ENCODE peak calls at places on chromosomes 4 and X, in eight cellular contexts. L is gastrocnemius medialis, H is left lung, I is mesothelial cell of epicardium, B is progenitor cell of endocrine pancreas, A is kidney epithelial cell, Q is ovary, K is MCF 10A. F is an unnamed sample.

GRCh38 chr4:42404001-42404400 is 6.7 kb downstream of the SHISA3 start:
- DNase-seq in H (no peak), Q (no peak), K (no peak), A (no peak), B (no peak), I (no peak), L (no peak), F (no peak)

GRCh38 chrX:132022115-132022862 is 813 bp upstream of the STK26 start:
- DNase-seq in H (no peak), I (no peak), L (no peak), A (no peak), Q (no peak), K (peak), B (no peak), F (peak)

GRCh38 chr4:108683479-108683878 is 33.1 kb downstream of the OSTC start:
- DNase-seq in B (no peak), A (no peak), L (no peak), H (no peak), Q (no peak), I (no peak), K (peak), F (no peak)

GRCh38 chr4:76811604-76812412 is 86.1 kb downstream of the SOWAHB start:
- DNase-seq in A (no peak), K (no peak), L (no peak), B (no peak), H (no peak), Q (peak), I (no peak), F (no peak)

GRCh38 chr4:82786004-82786400 is 12.6 kb downstream of the SCD5 start:
- DNase-seq in A (no peak), H (no peak), K (no peak), I (no peak), B (no peak), L (no peak), Q (no peak), F (no peak)

GRCh38 chrX:13220916-13221315 is 98.9 kb downstream of the ATXN3L start:
- DNase-seq in H (no peak), L (no peak), I (no peak), B (no peak), K (peak), Q (no peak), A (peak), F (no peak)

GRCh38 chrX:10471426-10471825 is 149.0 kb downstream of the MID1 start:
- DNase-seq in L (no peak), H (no peak), Q (no peak), K (no peak), B (no peak), I (no peak), A (no peak), F (no peak)

GRCh38 chr4:7861440-7861881 is 78.2 kb downstream of the AFAP1 start:
- DNase-seq in H (no peak), A (no peak), B (no peak), I (no peak), L (no peak), K (peak), Q (no peak), F (no peak)

GRCh38 chr4:98260047-98260578 is 1.1 kb upstream of the RAP1GDS1 start:
- DNase-seq in A (no peak), I (peak), Q (peak), H (no peak), L (peak), K (no peak), B (peak), F (peak)

GRCh38 chr4:165152527-165152926 is 39.9 kb upstream of the TMEM192 start:
- DNase-seq in I (no peak), A (no peak), L (no peak), H (no peak), Q (no peak), B (no peak), K (no peak), F (no peak)

GRCh38 chr4:56038763-56039162 is 90.0 kb downstream of the CEP135 start:
- DNase-seq in A (no peak), L (no peak), I (no peak), K (no peak), Q (no peak), B (no peak), H (no peak), F (no peak)

GRCh38 chr4:123785515-123785914 is 388.9 kb downstream of the SPRY1 start:
- DNase-seq in I (no peak), L (peak), K (peak), B (no peak), A (peak), H (no peak), Q (peak), F (peak)

GRCh38 chr4:83118869-83119268 is 4.3 kb upstream of the PLAC8 start:
- DNase-seq in A (no peak), I (no peak), K (no peak), Q (no peak), L (no peak), B (no peak), H (no peak), F (no peak)

GRCh38 chr4:165410214-165410613 is 31.4 kb downstream of the CPE start:
- DNase-seq in Q (no peak), K (no peak), L (no peak), A (no peak), B (no peak), I (no peak), H (no peak), F (no peak)

GRCh38 chrX:97984641-97985040 is 1100.9 kb downstream of the RPA4 start:
- DNase-seq in Q (no peak), A (no peak), K (peak), L (no peak), B (no peak), I (no peak), H (no peak), F (no peak)

GRCh38 chr4:151644625-151645024 is 116.2 kb downstream of the GATB start:
- DNase-seq in I (no peak), A (no peak), B (peak), L (no peak), K (peak), H (no peak), Q (no peak), F (no peak)

GRCh38 chr4:173835863-173836262 is 305.8 kb upstream of the HAND2 start:
- DNase-seq in K (peak), I (no peak), Q (no peak), L (no peak), B (no peak), H (no peak), A (no peak), F (peak)

GRCh38 chrX:48498374-48498809 is 10.4 kb upstream of the PORCN start:
- DNase-seq in A (peak), Q (no peak), I (no peak), K (peak), B (no peak), H (no peak), L (no peak), F (no peak)

GRCh38 chr4:77268108-77268507 is 111.1 kb downstream of the CCNG2 start:
- DNase-seq in A (no peak), H (no peak), I (no peak), K (no peak), B (no peak), L (no peak), Q (no peak), F (no peak)

GRCh38 chr4:10186228-10187214 is 69.9 kb upstream of the WDR1 start:
- DNase-seq in L (no peak), A (no peak), K (peak), B (no peak), Q (no peak), H (no peak), I (no peak), F (no peak)

GRCh38 chr4:10196191-10196590 is 79.6 kb upstream of the WDR1 start:
- DNase-seq in H (no peak), K (no peak), A (no peak), B (no peak), Q (no peak), L (no peak), I (no peak), F (no peak)

GRCh38 chr4:10197952-10198351 is 81.4 kb upstream of the WDR1 start:
- DNase-seq in H (no peak), K (no peak), L (no peak), B (no peak), A (no peak), I (no peak), Q (no peak), F (no peak)

GRCh38 chr4:10188400-10189004 is 71.9 kb upstream of the WDR1 start:
- DNase-seq in I (no peak), Q (no peak), B (no peak), K (no peak), A (no peak), L (no peak), H (no peak), F (no peak)

DNA sequence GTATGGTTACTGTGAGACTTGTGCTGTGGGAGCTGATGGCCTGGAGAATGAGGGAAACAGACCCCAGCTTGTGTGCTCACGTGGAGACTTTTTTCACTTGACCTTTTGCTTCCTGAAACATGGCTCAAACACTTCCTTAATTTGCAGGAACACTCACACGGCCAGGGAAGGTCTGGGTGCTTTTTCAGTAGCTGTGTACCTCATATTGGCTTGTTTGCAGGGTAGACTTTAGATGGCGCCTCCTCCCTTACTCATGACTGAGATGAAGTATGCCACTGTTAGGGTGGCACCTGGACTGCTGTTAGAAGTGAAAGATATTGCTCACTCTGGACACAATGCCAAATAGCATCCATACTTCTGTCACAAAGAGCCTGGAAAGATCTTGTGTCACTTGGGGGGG is 75.7 kb upstream of the WDR1 start:
- DNase-seq in L (no peak), I (no peak), H (no peak), Q (no peak), K (no peak), A (no peak), B (no peak), F (no peak)
- TF ChIP-seq CTCF in L (no peak), I (no peak), H (no peak), Q (no peak), K (no peak), A (no peak), B (no peak), F (no peak)

GRCh38 chr4:16582526-16582925 is 315.9 kb downstream of the LDB2 start:
- DNase-seq in H (no peak), K (peak), L (no peak), A (no peak), B (no peak), Q (no peak), I (no peak), F (no peak)
- TF ChIP-seq CTCF in H (no peak), K (no peak), L (no peak), A (no peak), B (peak), Q (no peak), I (no peak), F (no peak)

DNA sequence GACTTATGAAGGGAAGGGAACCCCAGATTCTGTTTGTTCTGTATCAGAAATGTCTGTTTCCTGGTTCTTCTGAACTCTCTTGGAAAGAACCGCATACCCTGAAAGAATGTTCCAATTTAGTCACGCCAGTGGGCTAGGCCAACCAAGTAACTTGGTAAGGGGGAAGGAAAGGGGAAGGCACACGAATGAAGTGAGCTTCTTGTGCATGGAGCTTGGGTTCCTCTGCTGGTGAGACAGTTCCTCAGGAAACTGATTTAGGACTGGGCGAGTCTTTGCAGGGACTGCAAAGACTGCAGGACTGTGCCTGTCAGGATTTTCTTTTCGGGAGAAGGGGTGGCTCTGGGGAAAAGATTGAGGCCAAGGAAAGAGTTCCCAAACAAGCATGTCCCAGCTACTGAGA is 35.6 kb downstream of the FRMPD3 start:
- DNase-seq in H (no peak), B (no peak), L (no peak), K (no peak), A (no peak), I (no peak), Q (no peak), F (no peak)
- TF ChIP-seq CTCF in H (no peak), B (no peak), L (no peak), K (no peak), A (no peak), I (no peak), Q (no peak), F (no peak)

DNA sequence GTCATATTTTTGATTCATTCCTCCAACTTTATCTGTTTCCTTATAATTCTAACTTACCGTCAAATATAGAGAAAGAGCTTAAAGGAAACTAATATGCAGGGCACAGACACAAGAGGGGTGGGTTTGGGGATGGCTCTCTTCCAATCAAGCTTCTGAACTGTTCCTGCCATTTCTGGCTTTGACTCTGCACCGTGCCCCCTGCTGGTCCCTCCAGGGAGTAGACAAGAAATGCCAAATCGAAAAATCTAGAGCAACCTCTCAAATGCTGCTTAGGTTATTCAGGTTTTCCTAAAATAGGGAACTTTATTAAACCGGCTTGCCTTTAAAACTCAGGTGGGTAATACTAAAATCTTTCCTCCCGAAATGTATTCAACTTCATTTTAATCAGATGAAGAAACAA is 39.8 kb upstream of the VCX3A start:
- DNase-seq in L (no peak), K (no peak), H (no peak), Q (no peak), A (no peak), I (no peak), B (no peak), F (no peak)
- TF ChIP-seq CTCF in L (no peak), K (no peak), H (no peak), Q (no peak), A (peak), I (no peak), B (peak), F (no peak)